ENCODE peak calls at places on chromosomes 11 and 22, in seven cellular contexts. One of them, this sample, is unnamed.

GRCh38 chr11:97895572-97895971 is 1125.2 kb upstream of the CNTN5 start:
- DNase-seq in activated naive CD4-positive, alpha-beta T cell: no peak
- DNase-seq in HEK293T: no peak
- DNase-seq in NCI-H1417: no peak
- DNase-seq in effector memory CD8-positive, alpha-beta T cell: no peak
- DNase-seq in cardiac muscle cell: no peak
- DNase-seq in HL-60: no peak
- DNase-seq in this sample: no peak

GRCh38 chr11:117715801-117716200 is 81.2 kb downstream of the DSCAML1 start:
- DNase-seq in activated naive CD4-positive, alpha-beta T cell: no peak
- DNase-seq in HEK293T: no peak
- DNase-seq in NCI-H1417: no peak
- DNase-seq in effector memory CD8-positive, alpha-beta T cell: no peak
- DNase-seq in cardiac muscle cell: no peak
- DNase-seq in HL-60: no peak
- DNase-seq in this sample: no peak

GRCh38 chr22:42080287-42080686 is 787 bp downstream of the SMDT1 start:
- DNase-seq in activated naive CD4-positive, alpha-beta T cell: no peak
- DNase-seq in HEK293T: peak
- DNase-seq in NCI-H1417: peak
- DNase-seq in effector memory CD8-positive, alpha-beta T cell: no peak
- DNase-seq in cardiac muscle cell: peak
- DNase-seq in HL-60: no peak
- DNase-seq in this sample: peak

GRCh38 chr11:81725691-81726090 is 1008.0 kb downstream of the FAM181B start:
- DNase-seq in activated naive CD4-positive, alpha-beta T cell: no peak
- DNase-seq in HEK293T: no peak
- DNase-seq in NCI-H1417: no peak
- DNase-seq in effector memory CD8-positive, alpha-beta T cell: no peak
- DNase-seq in cardiac muscle cell: peak
- DNase-seq in HL-60: no peak
- DNase-seq in this sample: no peak

GRCh38 chr11:134474942-134475341 is 62.9 kb upstream of the B3GAT1 start:
- DNase-seq in activated naive CD4-positive, alpha-beta T cell: no peak
- DNase-seq in HEK293T: no peak
- DNase-seq in NCI-H1417: no peak
- DNase-seq in effector memory CD8-positive, alpha-beta T cell: no peak
- DNase-seq in cardiac muscle cell: no peak
- DNase-seq in HL-60: no peak
- DNase-seq in this sample: no peak

GRCh38 chr22:29842740-29843139 is 4.7 kb upstream of the ASCC2 start:
- DNase-seq in activated naive CD4-positive, alpha-beta T cell: no peak
- DNase-seq in HEK293T: no peak
- DNase-seq in NCI-H1417: no peak
- DNase-seq in effector memory CD8-positive, alpha-beta T cell: no peak
- DNase-seq in cardiac muscle cell: peak
- DNase-seq in HL-60: no peak
- DNase-seq in this sample: no peak

GRCh38 chr11:93024376-93024775 is 54.9 kb downstream of the MTNR1B start:
- DNase-seq in activated naive CD4-positive, alpha-beta T cell: no peak
- DNase-seq in HEK293T: no peak
- DNase-seq in NCI-H1417: no peak
- DNase-seq in effector memory CD8-positive, alpha-beta T cell: no peak
- DNase-seq in cardiac muscle cell: no peak
- DNase-seq in HL-60: no peak
- DNase-seq in this sample: no peak

GRCh38 chr22:36439481-36440271 is 41.8 kb downstream of the TXN2 start:
- DNase-seq in activated naive CD4-positive, alpha-beta T cell: no peak
- DNase-seq in HEK293T: peak
- DNase-seq in NCI-H1417: no peak
- DNase-seq in effector memory CD8-positive, alpha-beta T cell: no peak
- DNase-seq in cardiac muscle cell: peak
- DNase-seq in HL-60: no peak
- DNase-seq in this sample: peak

GRCh38 chr11:75356613-75357012 is 5.2 kb upstream of the ARRB1 start:
- DNase-seq in activated naive CD4-positive, alpha-beta T cell: no peak
- DNase-seq in HEK293T: no peak
- DNase-seq in NCI-H1417: no peak
- DNase-seq in effector memory CD8-positive, alpha-beta T cell: no peak
- DNase-seq in cardiac muscle cell: peak
- DNase-seq in HL-60: no peak
- DNase-seq in this sample: no peak

GRCh38 chr11:73347067-73347466 is 29.1 kb upstream of the RELT start:
- DNase-seq in activated naive CD4-positive, alpha-beta T cell: no peak
- DNase-seq in HEK293T: no peak
- DNase-seq in NCI-H1417: no peak
- DNase-seq in effector memory CD8-positive, alpha-beta T cell: no peak
- DNase-seq in cardiac muscle cell: no peak
- DNase-seq in HL-60: no peak
- DNase-seq in this sample: no peak

GRCh38 chr22:46652081-46652929 is 32.1 kb downstream of the GRAMD4 start:
- DNase-seq in activated naive CD4-positive, alpha-beta T cell: no peak
- DNase-seq in HEK293T: no peak
- DNase-seq in NCI-H1417: no peak
- DNase-seq in effector memory CD8-positive, alpha-beta T cell: no peak
- DNase-seq in cardiac muscle cell: peak
- DNase-seq in HL-60: no peak
- DNase-seq in this sample: no peak

GRCh38 chr11:65576867-65577755 is 1.3 kb downstream of the EHBP1L1 start:
- DNase-seq in activated naive CD4-positive, alpha-beta T cell: no peak
- DNase-seq in HEK293T: no peak
- DNase-seq in NCI-H1417: no peak
- DNase-seq in effector memory CD8-positive, alpha-beta T cell: no peak
- DNase-seq in cardiac muscle cell: peak
- DNase-seq in HL-60: peak
- DNase-seq in this sample: no peak

GRCh38 chr22:20399866-20400605 is 6.1 kb downstream of the ZNF74 start:
- DNase-seq in activated naive CD4-positive, alpha-beta T cell: no peak
- DNase-seq in HEK293T: no peak
- DNase-seq in NCI-H1417: no peak
- DNase-seq in effector memory CD8-positive, alpha-beta T cell: no peak
- DNase-seq in cardiac muscle cell: no peak
- DNase-seq in HL-60: no peak
- DNase-seq in this sample: no peak

GRCh38 chr11:119051440-119052162 is 5.4 kb downstream of the HYOU1 start:
- DNase-seq in activated naive CD4-positive, alpha-beta T cell: no peak
- DNase-seq in HEK293T: no peak
- DNase-seq in NCI-H1417: no peak
- DNase-seq in effector memory CD8-positive, alpha-beta T cell: no peak
- DNase-seq in cardiac muscle cell: no peak
- DNase-seq in HL-60: no peak
- DNase-seq in this sample: no peak

GRCh38 chr11:34146866-34147265 is 41.4 kb downstream of the NAT10 start:
- DNase-seq in activated naive CD4-positive, alpha-beta T cell: no peak
- DNase-seq in HEK293T: no peak
- DNase-seq in NCI-H1417: no peak
- DNase-seq in effector memory CD8-positive, alpha-beta T cell: no peak
- DNase-seq in cardiac muscle cell: no peak
- DNase-seq in HL-60: no peak
- DNase-seq in this sample: no peak

GRCh38 chr22:37024339-37025157 is 5.0 kb downstream of the MPST start:
- DNase-seq in activated naive CD4-positive, alpha-beta T cell: no peak
- DNase-seq in HEK293T: no peak
- DNase-seq in NCI-H1417: no peak
- DNase-seq in effector memory CD8-positive, alpha-beta T cell: no peak
- DNase-seq in cardiac muscle cell: no peak
- DNase-seq in HL-60: no peak
- DNase-seq in this sample: no peak

GRCh38 chr11:59197990-59198389 is 14.7 kb downstream of the MPEG1 start:
- DNase-seq in activated naive CD4-positive, alpha-beta T cell: no peak
- DNase-seq in HEK293T: no peak
- DNase-seq in NCI-H1417: no peak
- DNase-seq in effector memory CD8-positive, alpha-beta T cell: no peak
- DNase-seq in cardiac muscle cell: peak
- DNase-seq in HL-60: no peak
- DNase-seq in this sample: peak

GRCh38 chr11:119347242-119347641 is 737 bp upstream of the MFRP start:
- DNase-seq in activated naive CD4-positive, alpha-beta T cell: no peak
- DNase-seq in HEK293T: no peak
- DNase-seq in NCI-H1417: no peak
- DNase-seq in effector memory CD8-positive, alpha-beta T cell: no peak
- DNase-seq in cardiac muscle cell: no peak
- DNase-seq in HL-60: no peak
- DNase-seq in this sample: no peak

GRCh38 chr22:42459273-42460040 is 27.3 kb upstream of the NFAM1 start:
- DNase-seq in activated naive CD4-positive, alpha-beta T cell: no peak
- DNase-seq in HEK293T: peak
- DNase-seq in NCI-H1417: peak
- DNase-seq in effector memory CD8-positive, alpha-beta T cell: no peak
- DNase-seq in cardiac muscle cell: no peak
- DNase-seq in HL-60: no peak
- DNase-seq in this sample: peak

GRCh38 chr11:77073328-77074001 is 6.7 kb downstream of the CAPN5 start:
- DNase-seq in activated naive CD4-positive, alpha-beta T cell: no peak
- DNase-seq in HEK293T: no peak
- DNase-seq in NCI-H1417: no peak
- DNase-seq in effector memory CD8-positive, alpha-beta T cell: no peak
- DNase-seq in cardiac muscle cell: peak
- DNase-seq in HL-60: no peak
- DNase-seq in this sample: peak

GRCh38 chr11:62242021-62242420 is at the start of gene SCGB1D2:
- DNase-seq in activated naive CD4-positive, alpha-beta T cell: no peak
- DNase-seq in HEK293T: peak
- DNase-seq in NCI-H1417: peak
- DNase-seq in effector memory CD8-positive, alpha-beta T cell: no peak
- DNase-seq in cardiac muscle cell: no peak
- DNase-seq in HL-60: no peak
- DNase-seq in this sample: peak

GRCh38 chr11:30938801-30939200 is 352.6 kb upstream of the MPPED2 start:
- DNase-seq in activated naive CD4-positive, alpha-beta T cell: no peak
- DNase-seq in HEK293T: no peak
- DNase-seq in NCI-H1417: no peak
- DNase-seq in effector memory CD8-positive, alpha-beta T cell: no peak
- DNase-seq in cardiac muscle cell: peak
- DNase-seq in HL-60: no peak
- DNase-seq in this sample: no peak

GRCh38 chr11:19173964-19174638 is 27.7 kb downstream of the CSRP3 start:
- DNase-seq in activated naive CD4-positive, alpha-beta T cell: no peak
- DNase-seq in HEK293T: no peak
- DNase-seq in NCI-H1417: no peak
- DNase-seq in effector memory CD8-positive, alpha-beta T cell: no peak
- DNase-seq in cardiac muscle cell: no peak
- DNase-seq in HL-60: no peak
- DNase-seq in this sample: no peak

GRCh38 chr11:83063073-83063754 is 8.5 kb downstream of the RAB30 start:
- DNase-seq in activated naive CD4-positive, alpha-beta T cell: no peak
- DNase-seq in HEK293T: no peak
- DNase-seq in NCI-H1417: peak
- DNase-seq in effector memory CD8-positive, alpha-beta T cell: no peak
- DNase-seq in cardiac muscle cell: peak
- DNase-seq in HL-60: peak
- DNase-seq in this sample: no peak

GRCh38 chr11:8031248-8032115 is 44.3 kb downstream of the EIF3F start:
- DNase-seq in activated naive CD4-positive, alpha-beta T cell: no peak
- DNase-seq in HEK293T: no peak
- DNase-seq in NCI-H1417: no peak
- DNase-seq in effector memory CD8-positive, alpha-beta T cell: no peak
- DNase-seq in cardiac muscle cell: no peak
- DNase-seq in HL-60: no peak
- DNase-seq in this sample: no peak

GRCh38 chr11:121415861-121416260 is 36.3 kb upstream of the SORL1 start:
- DNase-seq in activated naive CD4-positive, alpha-beta T cell: no peak
- DNase-seq in HEK293T: no peak
- DNase-seq in NCI-H1417: no peak
- DNase-seq in effector memory CD8-positive, alpha-beta T cell: no peak
- DNase-seq in cardiac muscle cell: peak
- DNase-seq in HL-60: no peak
- DNase-seq in this sample: no peak

GRCh38 chr11:66701432-66702240 is 23.9 kb upstream of the RBM4B start:
- DNase-seq in activated naive CD4-positive, alpha-beta T cell: no peak
- DNase-seq in HEK293T: no peak
- DNase-seq in NCI-H1417: no peak
- DNase-seq in effector memory CD8-positive, alpha-beta T cell: no peak
- DNase-seq in cardiac muscle cell: peak
- DNase-seq in HL-60: no peak
- DNase-seq in this sample: no peak

GRCh38 chr22:35103756-35104155 is 37.8 kb downstream of the ISX start:
- DNase-seq in activated naive CD4-positive, alpha-beta T cell: no peak
- DNase-seq in HEK293T: no peak
- DNase-seq in NCI-H1417: no peak
- DNase-seq in effector memory CD8-positive, alpha-beta T cell: no peak
- DNase-seq in cardiac muscle cell: no peak
- DNase-seq in HL-60: no peak
- DNase-seq in this sample: no peak

GRCh38 chr22:49838771-49839717 is 11.4 kb upstream of the BRD1 start:
- DNase-seq in activated naive CD4-positive, alpha-beta T cell: peak
- DNase-seq in HEK293T: peak
- DNase-seq in NCI-H1417: no peak
- DNase-seq in effector memory CD8-positive, alpha-beta T cell: peak
- DNase-seq in cardiac muscle cell: no peak
- DNase-seq in HL-60: no peak
- DNase-seq in this sample: no peak

GRCh38 chr11:67558084-67558772 is 25.4 kb upstream of the GSTP1 start:
- DNase-seq in activated naive CD4-positive, alpha-beta T cell: no peak
- DNase-seq in HEK293T: no peak
- DNase-seq in NCI-H1417: no peak
- DNase-seq in effector memory CD8-positive, alpha-beta T cell: no peak
- DNase-seq in cardiac muscle cell: peak
- DNase-seq in HL-60: no peak
- DNase-seq in this sample: no peak

GRCh38 chr11:68012843-68013610 is 2.9 kb downstream of the ALDH3B1 start:
- DNase-seq in activated naive CD4-positive, alpha-beta T cell: no peak
- DNase-seq in HEK293T: no peak
- DNase-seq in NCI-H1417: no peak
- DNase-seq in effector memory CD8-positive, alpha-beta T cell: no peak
- DNase-seq in cardiac muscle cell: peak
- DNase-seq in HL-60: no peak
- DNase-seq in this sample: no peak

GRCh38 chr22:48926663-48927062 is 901.0 kb downstream of the BRD1 start:
- DNase-seq in activated naive CD4-positive, alpha-beta T cell: no peak
- DNase-seq in HEK293T: no peak
- DNase-seq in NCI-H1417: no peak
- DNase-seq in effector memory CD8-positive, alpha-beta T cell: no peak
- DNase-seq in cardiac muscle cell: no peak
- DNase-seq in HL-60: no peak
- DNase-seq in this sample: no peak

GRCh38 chr11:64787526-64788320 is 9.4 kb upstream of the SF1 start:
- DNase-seq in activated naive CD4-positive, alpha-beta T cell: peak
- DNase-seq in HEK293T: peak
- DNase-seq in NCI-H1417: no peak
- DNase-seq in effector memory CD8-positive, alpha-beta T cell: peak
- DNase-seq in cardiac muscle cell: peak
- DNase-seq in HL-60: no peak
- DNase-seq in this sample: peak

GRCh38 chr22:42299586-42300285 is 29.3 kb upstream of the TCF20 start:
- DNase-seq in activated naive CD4-positive, alpha-beta T cell: peak
- DNase-seq in HEK293T: no peak
- DNase-seq in NCI-H1417: no peak
- DNase-seq in effector memory CD8-positive, alpha-beta T cell: peak
- DNase-seq in cardiac muscle cell: peak
- DNase-seq in HL-60: peak
- DNase-seq in this sample: peak

This sample was measured in testis.